ENCODE peak calls at places on chromosomes 12 and 14, in six cellular contexts. One of them, this sample, is unnamed.

GRCh38 chr14:105064721-105065143 is 498 bp downstream of the GPR132 start:
- DNase-seq in naive thymus-derived CD4-positive, alpha-beta T cell: no peak
- DNase-seq in pancreas: no peak
- DNase-seq in stomach: no peak
- DNase-seq in upper lobe of left lung: peak; percentile 75
- DNase-seq in tibial nerve: no peak
- DNase-seq in this sample: peak; percentile 37

GRCh38 chr12:124524231-124524925 is 43.0 kb downstream of the NCOR2 start:
- DNase-seq in naive thymus-derived CD4-positive, alpha-beta T cell: no peak
- DNase-seq in pancreas: no peak
- DNase-seq in stomach: no peak
- DNase-seq in upper lobe of left lung: peak; percentile 75
- DNase-seq in tibial nerve: no peak
- DNase-seq in this sample: no peak

GRCh38 chr12:102726686-102727085 is 190.4 kb downstream of the PAH start:
- DNase-seq in naive thymus-derived CD4-positive, alpha-beta T cell: no peak
- DNase-seq in pancreas: no peak
- DNase-seq in stomach: no peak
- DNase-seq in upper lobe of left lung: no peak
- DNase-seq in tibial nerve: no peak
- DNase-seq in this sample: no peak

GRCh38 chr12:50057000-50057841 is at the start of gene ASIC1:
- DNase-seq in naive thymus-derived CD4-positive, alpha-beta T cell: no peak
- DNase-seq in pancreas: peak; percentile 57
- DNase-seq in stomach: peak; percentile 65
- DNase-seq in upper lobe of left lung: peak; percentile 54
- DNase-seq in tibial nerve: peak; percentile 43
- DNase-seq in this sample: peak; percentile 35

GRCh38 chr14:54901380-54902142 is 1.1 kb downstream of the GCH1 start:
- DNase-seq in naive thymus-derived CD4-positive, alpha-beta T cell: no peak
- DNase-seq in pancreas: no peak
- DNase-seq in stomach: no peak
- DNase-seq in upper lobe of left lung: peak; percentile 48
- DNase-seq in tibial nerve: no peak
- DNase-seq in this sample: no peak

GRCh38 chr14:67883717-67884116 is 64.1 kb downstream of the RAD51B start:
- DNase-seq in naive thymus-derived CD4-positive, alpha-beta T cell: no peak
- DNase-seq in pancreas: no peak
- DNase-seq in stomach: no peak
- DNase-seq in upper lobe of left lung: no peak
- DNase-seq in tibial nerve: no peak
- DNase-seq in this sample: no peak

GRCh38 chr12:113186033-113186365 is 478 bp downstream of the RITA1 start:
- DNase-seq in naive thymus-derived CD4-positive, alpha-beta T cell: no peak
- DNase-seq in pancreas: no peak
- DNase-seq in stomach: no peak
- DNase-seq in upper lobe of left lung: no peak
- DNase-seq in tibial nerve: no peak
- DNase-seq in this sample: no peak

GRCh38 chr12:54390668-54391551 is 6.4 kb upstream of the ZNF385A start:
- DNase-seq in naive thymus-derived CD4-positive, alpha-beta T cell: peak; percentile 48
- DNase-seq in pancreas: peak; percentile 27
- DNase-seq in stomach: peak; percentile 58
- DNase-seq in upper lobe of left lung: peak; percentile 68
- DNase-seq in tibial nerve: no peak
- DNase-seq in this sample: peak; percentile 71

GRCh38 chr14:61477845-61478438 is 156.6 kb downstream of the PRKCH start:
- DNase-seq in naive thymus-derived CD4-positive, alpha-beta T cell: no peak
- DNase-seq in pancreas: peak; percentile 74
- DNase-seq in stomach: peak; percentile 89
- DNase-seq in upper lobe of left lung: peak; percentile 98
- DNase-seq in tibial nerve: no peak
- DNase-seq in this sample: no peak

GRCh38 chr14:54229136-54229535 is 167.7 kb upstream of the CDKN3 start:
- DNase-seq in naive thymus-derived CD4-positive, alpha-beta T cell: no peak
- DNase-seq in pancreas: no peak
- DNase-seq in stomach: no peak
- DNase-seq in upper lobe of left lung: no peak
- DNase-seq in tibial nerve: no peak
- DNase-seq in this sample: no peak

GRCh38 chr14:21825147-21825743 is 151.6 kb upstream of the OR4E1 start:
- DNase-seq in naive thymus-derived CD4-positive, alpha-beta T cell: peak; percentile 41
- DNase-seq in pancreas: no peak
- DNase-seq in stomach: no peak
- DNase-seq in upper lobe of left lung: no peak
- DNase-seq in tibial nerve: no peak
- DNase-seq in this sample: peak; percentile 34

GRCh38 chr12:98320026-98320425 is 195.4 kb upstream of the TMPO start:
- DNase-seq in naive thymus-derived CD4-positive, alpha-beta T cell: no peak
- DNase-seq in pancreas: no peak
- DNase-seq in stomach: no peak
- DNase-seq in upper lobe of left lung: no peak
- DNase-seq in tibial nerve: no peak
- DNase-seq in this sample: no peak

GRCh38 chr12:104998423-104999346 is 12.6 kb downstream of the NOPCHAP1 start:
- DNase-seq in naive thymus-derived CD4-positive, alpha-beta T cell: no peak
- DNase-seq in pancreas: peak; percentile 85
- DNase-seq in stomach: peak; percentile 78
- DNase-seq in upper lobe of left lung: no peak
- DNase-seq in tibial nerve: no peak
- DNase-seq in this sample: no peak

GRCh38 chr12:34292736-34293625 is 270.7 kb downstream of the ALG10 start:
- DNase-seq in naive thymus-derived CD4-positive, alpha-beta T cell: no peak
- DNase-seq in pancreas: no peak
- DNase-seq in stomach: no peak
- DNase-seq in upper lobe of left lung: no peak
- DNase-seq in tibial nerve: no peak
- DNase-seq in this sample: no peak

GRCh38 chr12:19048943-19049342 is 80.6 kb upstream of the PLEKHA5 start:
- DNase-seq in naive thymus-derived CD4-positive, alpha-beta T cell: no peak
- DNase-seq in pancreas: no peak
- DNase-seq in stomach: no peak
- DNase-seq in upper lobe of left lung: no peak
- DNase-seq in tibial nerve: no peak
- DNase-seq in this sample: peak; percentile 4

GRCh38 chr12:91098942-91099341 is 12.4 kb downstream of the LUM start:
- DNase-seq in naive thymus-derived CD4-positive, alpha-beta T cell: no peak
- DNase-seq in pancreas: no peak
- DNase-seq in stomach: no peak
- DNase-seq in upper lobe of left lung: no peak
- DNase-seq in tibial nerve: peak; percentile 51
- DNase-seq in this sample: no peak

GRCh38 chr14:57737598-57737997 is 128.3 kb downstream of the SLC35F4 start:
- DNase-seq in naive thymus-derived CD4-positive, alpha-beta T cell: no peak
- DNase-seq in pancreas: no peak
- DNase-seq in stomach: no peak
- DNase-seq in upper lobe of left lung: no peak
- DNase-seq in tibial nerve: no peak
- DNase-seq in this sample: no peak

GRCh38 chr14:57736391-57736790 is 129.5 kb downstream of the SLC35F4 start:
- DNase-seq in naive thymus-derived CD4-positive, alpha-beta T cell: no peak
- DNase-seq in pancreas: no peak
- DNase-seq in stomach: no peak
- DNase-seq in upper lobe of left lung: no peak
- DNase-seq in tibial nerve: no peak
- DNase-seq in this sample: no peak

GRCh38 chr14:57729208-57730187 is 136.4 kb downstream of the SLC35F4 start:
- DNase-seq in naive thymus-derived CD4-positive, alpha-beta T cell: no peak
- DNase-seq in pancreas: no peak
- DNase-seq in stomach: no peak
- DNase-seq in upper lobe of left lung: no peak
- DNase-seq in tibial nerve: no peak
- DNase-seq in this sample: no peak

DNA sequence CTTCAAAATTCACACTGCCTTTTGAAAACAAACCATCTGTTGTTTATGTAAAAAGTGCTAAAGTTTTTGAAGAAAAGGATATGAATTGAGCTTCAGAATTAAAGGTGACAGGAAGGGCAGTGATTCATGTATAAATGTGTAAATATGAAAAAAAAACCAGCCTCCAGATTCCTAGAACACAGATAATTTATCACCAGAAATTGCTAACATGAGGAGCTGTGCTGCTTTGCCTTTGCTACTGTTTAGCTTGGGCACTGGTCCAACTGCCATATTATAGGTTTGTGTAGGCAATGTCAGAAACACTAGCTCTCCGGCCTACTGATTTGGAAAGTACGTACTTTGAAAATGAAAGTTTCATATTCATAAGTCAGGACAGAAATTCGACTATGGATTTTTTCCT is 133.0 kb downstream of the SLC35F4 start:
- DNase-seq in naive thymus-derived CD4-positive, alpha-beta T cell: no peak
- DNase-seq in pancreas: no peak
- DNase-seq in stomach: peak; percentile 31
- DNase-seq in upper lobe of left lung: no peak
- DNase-seq in tibial nerve: no peak
- DNase-seq in this sample: no peak
- H3K27me3 ChIP-seq in naive thymus-derived CD4-positive, alpha-beta T cell: no peaks in the 10 kb centered on the region
- H3K27me3 ChIP-seq in pancreas: no peaks in the 10 kb centered on the region
- H3K27me3 ChIP-seq in stomach: no peaks in the 10 kb centered on the region
- H3K27me3 ChIP-seq in upper lobe of left lung: no peaks in the 10 kb centered on the region
- H3K27me3 ChIP-seq in tibial nerve: no peaks in the 10 kb centered on the region
- H3K27me3 ChIP-seq in this sample: no peaks in the 10 kb centered on the region

GRCh38 chr12:94171595-94171930 is 23.2 kb downstream of the PLXNC1 start:
- DNase-seq in naive thymus-derived CD4-positive, alpha-beta T cell: no peak
- DNase-seq in pancreas: no peak
- DNase-seq in stomach: no peak
- DNase-seq in upper lobe of left lung: no peak
- DNase-seq in tibial nerve: no peak
- DNase-seq in this sample: no peak

GRCh38 chr12:94173660-94174265 is 25.4 kb downstream of the PLXNC1 start:
- DNase-seq in naive thymus-derived CD4-positive, alpha-beta T cell: no peak
- DNase-seq in pancreas: no peak
- DNase-seq in stomach: no peak
- DNase-seq in upper lobe of left lung: no peak
- DNase-seq in tibial nerve: no peak
- DNase-seq in this sample: peak; percentile 3

GRCh38 chr12:94170690-94171594 is 22.6 kb downstream of the PLXNC1 start:
- DNase-seq in naive thymus-derived CD4-positive, alpha-beta T cell: no peak
- DNase-seq in pancreas: no peak
- DNase-seq in stomach: no peak
- DNase-seq in upper lobe of left lung: no peak
- DNase-seq in tibial nerve: no peak
- DNase-seq in this sample: no peak

GRCh38 chr12:94172973-94173372 is 24.6 kb downstream of the PLXNC1 start:
- DNase-seq in naive thymus-derived CD4-positive, alpha-beta T cell: no peak
- DNase-seq in pancreas: no peak
- DNase-seq in stomach: peak; percentile 27
- DNase-seq in upper lobe of left lung: peak; percentile 71
- DNase-seq in tibial nerve: no peak
- DNase-seq in this sample: no peak

DNA sequence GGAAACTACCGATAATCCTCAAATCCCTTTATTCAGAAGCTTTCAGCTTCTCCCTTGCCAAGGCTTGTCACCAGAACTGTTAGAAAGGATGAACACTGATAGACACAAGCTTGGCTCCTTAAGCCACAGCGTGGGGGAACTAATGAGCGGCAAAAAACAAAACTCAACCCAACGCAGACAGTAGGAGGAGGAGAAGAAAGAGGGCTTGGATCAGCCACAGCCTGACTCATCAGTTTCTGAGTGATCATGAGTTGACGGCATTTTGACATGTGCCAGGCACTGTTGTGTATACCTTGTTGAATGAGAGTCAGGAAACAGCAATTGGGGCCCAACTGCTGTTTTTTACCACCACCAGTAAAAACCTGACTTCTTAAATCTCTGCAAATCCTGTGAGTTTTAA is 23.7 kb downstream of the PLXNC1 start:
- DNase-seq in naive thymus-derived CD4-positive, alpha-beta T cell: no peak
- DNase-seq in pancreas: no peak
- DNase-seq in stomach: no peak
- DNase-seq in upper lobe of left lung: peak; percentile 69
- DNase-seq in tibial nerve: no peak
- DNase-seq in this sample: no peak
- H3K4me1 ChIP-seq in naive thymus-derived CD4-positive, alpha-beta T cell: peaks cover 14% of the 10 kb centered on the region
- H3K4me1 ChIP-seq in pancreas: no peaks in the 10 kb centered on the region
- H3K4me1 ChIP-seq in stomach: peaks cover 27% of the 10 kb centered on the region
- H3K4me1 ChIP-seq in upper lobe of left lung: peaks cover 10% of the 10 kb centered on the region
- H3K4me1 ChIP-seq in tibial nerve: peaks cover 7% of the 10 kb centered on the region
- H3K4me1 ChIP-seq in this sample: peaks cover 39% of the 10 kb centered on the region

DNA sequence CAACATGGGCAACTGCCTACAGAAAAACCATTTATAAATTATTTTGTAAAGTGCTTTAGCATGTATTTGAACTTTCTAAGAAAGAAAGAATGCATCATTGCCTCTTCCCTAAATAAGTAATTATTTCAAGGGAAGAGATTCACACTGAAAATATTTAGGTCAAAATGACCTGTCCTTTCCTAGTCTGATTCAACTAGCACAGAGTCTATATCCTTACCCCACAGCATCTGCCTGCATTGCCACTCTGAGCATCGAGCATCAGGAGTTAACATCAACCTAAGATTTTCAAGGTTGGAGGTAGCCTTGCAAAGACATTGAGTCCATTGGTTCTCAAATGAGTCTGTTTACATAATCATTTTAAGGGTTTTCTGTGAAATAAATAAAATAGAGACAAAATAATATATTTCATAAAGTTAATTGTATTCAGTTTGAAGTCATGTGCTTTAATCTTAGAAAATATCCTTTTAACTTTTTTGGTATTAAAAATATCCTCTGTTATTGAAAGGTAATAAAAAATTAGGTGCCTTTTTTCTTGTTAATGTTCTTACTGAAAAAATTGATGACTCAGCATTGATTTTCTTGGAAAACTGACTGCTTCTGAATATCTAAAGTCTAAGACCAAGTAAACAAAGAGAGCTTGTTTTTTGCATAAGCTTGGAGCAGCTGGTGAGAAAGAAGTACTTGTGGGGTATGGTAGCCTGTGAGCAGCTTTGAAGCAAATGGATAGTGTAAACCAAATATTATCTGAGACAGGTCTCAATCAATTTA is 268.9 kb upstream of the CLEC14A start:
- DNase-seq in naive thymus-derived CD4-positive, alpha-beta T cell: no peak
- DNase-seq in pancreas: no peak
- DNase-seq in stomach: no peak
- DNase-seq in upper lobe of left lung: no peak
- DNase-seq in tibial nerve: no peak
- DNase-seq in this sample: no peak
- H3K27ac ChIP-seq in naive thymus-derived CD4-positive, alpha-beta T cell: no peak overlapping the region
- H3K27ac ChIP-seq in pancreas: no peak overlapping the region
- H3K27ac ChIP-seq in stomach: no peak overlapping the region
- H3K27ac ChIP-seq in upper lobe of left lung: no peak overlapping the region
- H3K27ac ChIP-seq in tibial nerve: no peak overlapping the region
- H3K27ac ChIP-seq in this sample: no peak overlapping the region

GRCh38 chr14:75280448-75280830 is 1.8 kb downstream of the FOS start:
- DNase-seq in naive thymus-derived CD4-positive, alpha-beta T cell: no peak
- DNase-seq in pancreas: no peak
- DNase-seq in stomach: no peak
- DNase-seq in upper lobe of left lung: no peak
- DNase-seq in tibial nerve: no peak
- DNase-seq in this sample: no peak

GRCh38 chr14:75280831-75281690 is 2.4 kb downstream of the FOS start:
- DNase-seq in naive thymus-derived CD4-positive, alpha-beta T cell: peak; percentile 11
- DNase-seq in pancreas: peak; percentile 49
- DNase-seq in stomach: no peak
- DNase-seq in upper lobe of left lung: no peak
- DNase-seq in tibial nerve: peak; percentile 54
- DNase-seq in this sample: peak; percentile 53

GRCh38 chr14:75279153-75279738 is 618 bp downstream of the FOS start:
- DNase-seq in naive thymus-derived CD4-positive, alpha-beta T cell: peak; percentile 78
- DNase-seq in pancreas: peak; percentile 66
- DNase-seq in stomach: no peak
- DNase-seq in upper lobe of left lung: peak; percentile 79
- DNase-seq in tibial nerve: peak; percentile 64
- DNase-seq in this sample: peak; percentile 46

GRCh38 chr14:75278422-75279152 is at the start of gene FOS:
- DNase-seq in naive thymus-derived CD4-positive, alpha-beta T cell: peak; percentile 96
- DNase-seq in pancreas: peak; percentile 95
- DNase-seq in stomach: peak; percentile 93
- DNase-seq in upper lobe of left lung: peak; percentile 95
- DNase-seq in tibial nerve: peak; percentile 96
- DNase-seq in this sample: peak; percentile 98

GRCh38 chr14:75279739-75280447 is 1.3 kb downstream of the FOS start:
- DNase-seq in naive thymus-derived CD4-positive, alpha-beta T cell: no peak
- DNase-seq in pancreas: peak; percentile 56
- DNase-seq in stomach: no peak
- DNase-seq in upper lobe of left lung: no peak
- DNase-seq in tibial nerve: no peak
- DNase-seq in this sample: peak; percentile 66
- H3K27me3 ChIP-seq in naive thymus-derived CD4-positive, alpha-beta T cell: peaks cover 5% of the 10 kb centered on the region
- H3K27me3 ChIP-seq in pancreas: no peaks in the 10 kb centered on the region
- H3K27me3 ChIP-seq in stomach: no peaks in the 10 kb centered on the region
- H3K27me3 ChIP-seq in upper lobe of left lung: no peaks in the 10 kb centered on the region
- H3K27me3 ChIP-seq in tibial nerve: no peaks in the 10 kb centered on the region
- H3K27me3 ChIP-seq in this sample: peaks cover 29% of the 10 kb centered on the region

This sample was measured in CD8-positive, alpha-beta memory T cell.